ENCODE peak calls at places on chromosome 11, in six cellular contexts. One of them, this sample, is unnamed.

GRCh38 chr11:11533751-11534150 is 88.1 kb downstream of the GALNT18 start:
- DNase-seq in dorsolateral prefrontal cortex: no peak
- DNase-seq in ovary: no peak
- DNase-seq in GM12891: no peak
- DNase-seq in hippocampal formation: no peak
- DNase-seq in Caki2: no peak
- DNase-seq in this sample: no peak

GRCh38 chr11:77068461-77069335 is 1.9 kb downstream of the CAPN5 start:
- DNase-seq in dorsolateral prefrontal cortex: no peak
- DNase-seq in ovary: no peak
- DNase-seq in GM12891: no peak
- DNase-seq in hippocampal formation: no peak
- DNase-seq in Caki2: no peak
- DNase-seq in this sample: no peak

GRCh38 chr11:35518766-35519165 is 6.7 kb downstream of the PAMR1 start:
- DNase-seq in dorsolateral prefrontal cortex: no peak
- DNase-seq in ovary: no peak
- DNase-seq in GM12891: no peak
- DNase-seq in hippocampal formation: no peak
- DNase-seq in Caki2: no peak
- DNase-seq in this sample: no peak

GRCh38 chr11:76823481-76824028 is 37.2 kb upstream of the ACER3 start:
- DNase-seq in dorsolateral prefrontal cortex: no peak
- DNase-seq in ovary: no peak
- DNase-seq in GM12891: no peak
- DNase-seq in hippocampal formation: no peak
- DNase-seq in Caki2: peak
- DNase-seq in this sample: no peak

GRCh38 chr11:131760191-131760951 is 390.0 kb downstream of the NTM start:
- DNase-seq in dorsolateral prefrontal cortex: peak
- DNase-seq in ovary: no peak
- DNase-seq in GM12891: no peak
- DNase-seq in hippocampal formation: no peak
- DNase-seq in Caki2: no peak
- DNase-seq in this sample: no peak

GRCh38 chr11:83070878-83071640 is 638 bp downstream of the RAB30 start:
- DNase-seq in dorsolateral prefrontal cortex: peak
- DNase-seq in ovary: peak
- DNase-seq in GM12891: no peak
- DNase-seq in hippocampal formation: peak
- DNase-seq in Caki2: peak
- DNase-seq in this sample: peak

GRCh38 chr11:46238078-46238966 is 39.1 kb upstream of the CREB3L1 start:
- DNase-seq in dorsolateral prefrontal cortex: peak
- DNase-seq in ovary: peak
- DNase-seq in GM12891: peak
- DNase-seq in hippocampal formation: no peak
- DNase-seq in Caki2: peak
- DNase-seq in this sample: peak

GRCh38 chr11:124835918-124836317 is 29.3 kb upstream of the ROBO3 start:
- DNase-seq in dorsolateral prefrontal cortex: no peak
- DNase-seq in ovary: no peak
- DNase-seq in GM12891: no peak
- DNase-seq in hippocampal formation: no peak
- DNase-seq in Caki2: no peak
- DNase-seq in this sample: no peak

GRCh38 chr11:62444271-62444833 is 25.5 kb downstream of the SCGB1A1 start:
- DNase-seq in dorsolateral prefrontal cortex: peak
- DNase-seq in ovary: peak
- DNase-seq in GM12891: no peak
- DNase-seq in hippocampal formation: peak
- DNase-seq in Caki2: no peak
- DNase-seq in this sample: peak